ENCODE peak calls at places on chromosomes 16 and 17, in nine cellular contexts. V is mucosa of gallbladder; L is cerebellar cortex; G is GOT3; A is renal cortical epithelial cell; I is HT1080; R is head of caudate nucleus; K is stimulated activated CD4-positive, alpha-beta T cell treated with anti-CD3 and anti-CD28 coated beads, Interleukin-4, amount 100 ng/mL, for 4 hours; F is choroid plexus epithelial cell. E is an unnamed sample.

GRCh38 chr17:38606646-38607611 is 1.2 kb upstream of the SRCIN1 start:
- DNase-seq in V (no peak), L (peak), G (no peak), A (no peak), I (no peak), R (peak), K (no peak), F (no peak), E (no peak)

GRCh38 chr16:69804283-69804682 is 42.2 kb downstream of the WWP2 start:
- DNase-seq in V (no peak), L (no peak), G (no peak), A (no peak), I (no peak), R (no peak), K (no peak), F (no peak), E (no peak)

GRCh38 chr17:31997005-31997404 is 10.2 kb upstream of the LRRC37B start:
- DNase-seq in V (no peak), L (no peak), G (no peak), A (no peak), I (no peak), R (no peak), K (no peak), F (no peak), E (no peak)

GRCh38 chr16:252366-253337 is 18.0 kb downstream of the FAM234A start:
- DNase-seq in V (peak), L (no peak), G (no peak), A (no peak), I (no peak), R (no peak), K (peak), F (peak), E (peak)

GRCh38 chr17:40291311-40291710 is 3.6 kb downstream of the CDC6 start:
- DNase-seq in V (no peak), L (no peak), G (no peak), A (no peak), I (no peak), R (no peak), K (no peak), F (no peak), E (no peak)

GRCh38 chr17:77481476-77482374 is 341.0 kb downstream of the SEC14L1 start:
- DNase-seq in V (no peak), L (no peak), G (no peak), A (no peak), I (no peak), R (no peak), K (no peak), F (no peak), E (no peak)

GRCh38 chr17:13647551-13647950 is 45.8 kb upstream of the HS3ST3A1 start:
- DNase-seq in V (no peak), L (peak), G (no peak), A (no peak), I (no peak), R (no peak), K (no peak), F (no peak), E (no peak)

GRCh38 chr16:20348365-20349185 is 3.9 kb downstream of the UMOD start:
- DNase-seq in V (peak), L (no peak), G (no peak), A (no peak), I (no peak), R (no peak), K (no peak), F (no peak), E (no peak)

GRCh38 chr17:80939151-80940145 is 52.2 kb upstream of the CHMP6 start:
- DNase-seq in V (no peak), L (no peak), G (no peak), A (no peak), I (no peak), R (no peak), K (no peak), F (no peak), E (no peak)

GRCh38 chr16:73012341-73012740 is 35.6 kb downstream of the ZFHX3 start:
- DNase-seq in V (no peak), L (no peak), G (no peak), A (no peak), I (no peak), R (no peak), K (no peak), F (no peak), E (no peak)

GRCh38 chr16:30010817-30011504 is at the start of gene DOC2A:
- DNase-seq in V (no peak), L (no peak), G (no peak), A (no peak), I (no peak), R (no peak), K (peak), F (no peak), E (no peak)

GRCh38 chr17:31561469-31562412 is 170.3 kb downstream of the RAB11FIP4 start:
- DNase-seq in V (no peak), L (peak), G (no peak), A (peak), I (peak), R (no peak), K (no peak), F (no peak), E (no peak)

GRCh38 chr17:66290097-66290722 is 12.2 kb upstream of the PRKCA start:
- DNase-seq in V (no peak), L (peak), G (no peak), A (no peak), I (no peak), R (no peak), K (no peak), F (no peak), E (no peak)

GRCh38 chr16:25886598-25886997 is 194.8 kb downstream of the HS3ST4 start:
- DNase-seq in V (no peak), L (no peak), G (no peak), A (no peak), I (no peak), R (peak), K (no peak), F (no peak), E (no peak)

E was measured in GM12878.